ENCODE peak calls at places on chromosomes 12 and 14, in six cellular contexts. J is kidney epithelial cell, O is SK-N-SH, P is MM.1S, R is lower lobe of right lung, Z is left lung. T is an unnamed sample.
A peak's percentile ranks its signal among the peaks of the same experiment; 100 is the strongest.

GRCh38 chr12:59887204-59887603 is 291.4 kb downstream of the SLC16A7 start:
- DNase-seq in R (no peak), J (no peak), Z (no peak), P (no peak), O (no peak), T (no peak)

GRCh38 chr12:28290262-28290661 is 100.0 kb downstream of the CCDC91 start:
- DNase-seq in P (no peak), J (no peak), Z (no peak), R (no peak), O (no peak), T (no peak)

GRCh38 chr12:48454675-48455074 is 17.7 kb upstream of the ANP32D start:
- DNase-seq in R (no peak), O (no peak), P (peak; percentile 24), J (no peak), Z (no peak), T (peak; percentile 31)

GRCh38 chr14:92035890-92036289 is 4.0 kb downstream of the TRIP11 start:
- DNase-seq in P (no peak), R (no peak), O (no peak), Z (no peak), J (no peak), T (no peak)

GRCh38 chr12:111084605-111085004 is 164.2 kb upstream of the MYL2 start:
- DNase-seq in J (no peak), P (no peak), R (no peak), O (no peak), Z (no peak), T (no peak)

GRCh38 chr12:31007153-31007495 is 66.5 kb upstream of the DDX11 start:
- DNase-seq in Z (no peak), J (no peak), R (peak; percentile 9), P (no peak), O (no peak), T (no peak)

GRCh38 chr12:97380440-97380839 is 82.2 kb upstream of the RMST start:
- DNase-seq in O (no peak), J (no peak), Z (no peak), R (no peak), P (no peak), T (no peak)

GRCh38 chr14:56594428-56594827 is 14.8 kb downstream of the TMEM260 start:
- DNase-seq in Z (no peak), J (no peak), O (no peak), R (no peak), P (no peak), T (no peak)

GRCh38 chr12:44015333-44015941 is 179.6 kb downstream of the TMEM117 start:
- DNase-seq in J (peak; percentile 5), O (peak; percentile 23), P (peak; percentile 73), R (no peak), Z (no peak), T (peak; percentile 51)

GRCh38 chr12:104602426-104602825 is 145.7 kb downstream of the CHST11 start:
- DNase-seq in R (no peak), O (no peak), P (no peak), Z (no peak), J (no peak), T (peak; percentile 57)

GRCh38 chr14:92748259-92749016 is at the start of gene LGMN:
- DNase-seq in P (peak; percentile 86), Z (peak; percentile 95), J (peak; percentile 78), R (peak; percentile 97), O (peak; percentile 95), T (peak; percentile 83)

GRCh38 chr14:104863923-104864266 is 1.2 kb upstream of the CEP170B start:
- DNase-seq in Z (no peak), P (no peak), O (peak; percentile 23), R (no peak), J (no peak), T (no peak)

GRCh38 chr14:47676301-47676617 is 854 bp upstream of the MDGA2 start:
- DNase-seq in J (no peak), R (no peak), Z (no peak), O (no peak), P (no peak), T (no peak)

GRCh38 chr14:47674546-47675238 is 713 bp downstream of the MDGA2 start:
- DNase-seq in Z (peak; percentile 59), R (no peak), O (peak; percentile 19), J (no peak), P (no peak), T (no peak)

GRCh38 chr14:47675239-47675488 is 241 bp downstream of the MDGA2 start:
- DNase-seq in O (no peak), J (no peak), P (no peak), R (no peak), Z (no peak), T (no peak)

GRCh38 chr14:47675489-47676300 is at the start of gene MDGA2:
- DNase-seq in P (no peak), O (peak; percentile 28), Z (peak; percentile 78), J (no peak), R (no peak), T (no peak)

GRCh38 chr14:47674148-47674545 is 1.3 kb downstream of the MDGA2 start:
- DNase-seq in J (no peak), O (peak; percentile 10), R (no peak), P (no peak), Z (peak; percentile 79), T (no peak)
- H3K4me3 ChIP-seq in J (peak overlapping the region; percentile 52), O (no peak overlapping the region), R (peak overlapping the region; percentile 19), P (no peak overlapping the region), Z (peak overlapping the region; percentile 1), T (no peak overlapping the region)

GRCh38 chr12:50151047-50151687 is 16.0 kb downstream of the CERS5 start:
- DNase-seq in R (no peak), P (no peak), Z (no peak), O (no peak), J (no peak), T (no peak)
- H3K4me3 ChIP-seq in R (no peak overlapping the region), P (no peak overlapping the region), Z (no peak overlapping the region), O (no peak overlapping the region), J (no peak overlapping the region), T (no peak overlapping the region)

DNA sequence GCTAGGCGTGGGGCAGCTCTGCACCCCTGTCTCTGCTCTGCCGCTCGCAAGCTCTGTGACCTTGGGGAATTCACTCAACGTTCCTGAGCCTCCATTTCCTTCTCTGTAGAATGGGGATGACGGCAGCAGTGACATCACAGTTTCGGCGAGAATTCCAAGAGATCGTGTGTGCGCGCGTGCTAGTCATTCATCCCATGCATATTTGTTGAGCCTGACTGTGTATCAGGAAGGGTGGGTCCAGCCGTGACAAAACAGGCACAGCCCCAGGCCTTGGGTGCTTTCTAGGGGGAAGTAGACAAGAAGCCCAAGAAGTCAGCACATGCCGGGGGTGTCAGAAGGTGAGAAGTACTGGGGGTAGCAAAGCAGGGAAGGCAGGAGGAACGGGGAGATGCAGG is 145.6 kb upstream of the NCOR2 start:
- DNase-seq in O (no peak), J (no peak), R (peak; percentile 71), Z (no peak), P (no peak), T (no peak)
- H3K4me3 ChIP-seq in O (no peak overlapping the region), J (no peak overlapping the region), R (peak overlapping the region; percentile 38), Z (no peak overlapping the region), P (no peak overlapping the region), T (no peak overlapping the region)

GRCh38 chr12:57739387-57739786 is 845 bp upstream of the AGAP2 start:
- DNase-seq in J (no peak), O (no peak), Z (no peak), P (no peak), R (no peak), T (no peak)

GRCh38 chr12:57739914-57740538 is 1.5 kb upstream of the AGAP2 start:
- DNase-seq in Z (no peak), P (no peak), J (no peak), O (no peak), R (no peak), T (no peak)

GRCh38 chr12:57741413-57741789 is 2.9 kb upstream of the AGAP2 start:
- DNase-seq in Z (no peak), P (no peak), J (no peak), O (no peak), R (no peak), T (no peak)

GRCh38 chr12:57738661-57739237 is at the start of gene AGAP2:
- DNase-seq in O (peak; percentile 91), R (no peak), Z (no peak), J (no peak), P (no peak), T (no peak)

DNA sequence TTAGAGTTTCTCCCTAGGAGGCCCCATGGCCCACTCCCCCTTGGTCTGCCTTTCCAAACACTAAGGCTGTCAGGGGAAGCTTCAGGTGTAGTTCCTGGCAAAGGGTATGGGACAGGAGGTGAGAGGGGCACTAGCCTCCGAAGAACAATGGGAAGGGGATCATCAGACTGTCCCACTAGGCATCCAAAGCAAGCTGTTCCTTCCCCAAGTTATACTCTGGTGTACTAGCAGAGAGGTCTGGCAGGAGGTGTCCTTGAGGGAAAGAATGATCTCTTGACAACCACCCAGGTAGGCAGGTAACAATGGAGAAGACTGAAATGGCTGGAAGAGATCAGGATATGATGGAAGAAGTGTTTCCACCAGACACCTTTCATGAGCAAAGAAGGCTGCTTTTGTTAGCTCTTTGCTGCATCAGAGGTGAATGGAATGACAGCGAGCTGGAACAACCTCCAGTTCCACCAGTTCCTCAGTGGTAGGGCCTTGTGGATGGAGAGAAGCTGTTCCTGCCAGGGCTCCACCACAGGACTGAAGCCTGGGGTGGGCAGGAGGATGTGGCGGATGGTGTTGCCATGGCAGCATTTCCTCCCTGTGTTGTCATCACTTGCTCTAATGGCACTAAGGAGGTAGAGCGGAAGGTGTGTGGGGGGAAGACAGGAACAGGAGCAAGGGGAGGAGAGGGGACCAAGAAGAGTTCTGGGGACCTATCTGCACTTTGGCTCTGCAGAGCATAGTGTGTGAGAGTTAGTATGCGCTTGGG is 2.3 kb upstream of the AGAP2 start:
- DNase-seq in R (peak; percentile 62), P (peak; percentile 37), O (no peak), J (no peak), Z (no peak), T (peak; percentile 95)
- H3K4me3 ChIP-seq in R (peak overlapping the region; percentile 53), P (peak overlapping the region; percentile 80), O (no peak overlapping the region), J (no peak overlapping the region), Z (no peak overlapping the region), T (peak overlapping the region; percentile 91)

GRCh38 chr12:27220988-27221345 is 23.1 kb upstream of the STK38L start:
- DNase-seq in J (no peak), R (no peak), P (no peak), Z (no peak), O (no peak), T (no peak)
- H3K4me3 ChIP-seq in J (no peak overlapping the region), R (no peak overlapping the region), P (peak overlapping the region; percentile 54), Z (no peak overlapping the region), O (no peak overlapping the region), T (no peak overlapping the region)

GRCh38 chr12:68450947-68451260 is 118.7 kb upstream of the MDM1 start:
- DNase-seq in Z (no peak), O (no peak), J (no peak), P (no peak), R (no peak), T (no peak)
- H3K4me3 ChIP-seq in Z (no peak overlapping the region), O (no peak overlapping the region), J (no peak overlapping the region), P (peak overlapping the region; percentile 60), R (no peak overlapping the region), T (peak overlapping the region; percentile 35)

T was measured in Jurkat, Clone E6-1.